ENCODE peak calls at places on chromosomes 1 and 21, in four cellular contexts. Y is transverse colon, W is SJSA1, K is IMR-90. L is an unnamed sample.

GRCh38 chr1:57340361-57341192 is 83.3 kb downstream of the DAB1 start:
- DNase-seq in K (no peak), W (no peak), Y (no peak), L (no peak)

GRCh38 chr1:179296356-179296755 is 2.8 kb downstream of the SOAT1 start:
- DNase-seq in Y (no peak), W (no peak), K (no peak), L (no peak)

GRCh38 chr1:219381396-219381795 is 207.7 kb downstream of the LYPLAL1 start:
- DNase-seq in K (no peak), Y (no peak), W (no peak), L (no peak)

GRCh38 chr21:34073749-34074282 is 438 bp downstream of the MRPS6 start:
- DNase-seq in K (no peak), Y (peak; percentile 52), W (peak; percentile 11), L (no peak)

GRCh38 chr1:198107041-198107440 is 49.8 kb upstream of the NEK7 start:
- DNase-seq in K (peak; percentile 41), W (no peak), Y (no peak), L (peak; percentile 38)

GRCh38 chr21:29349702-29350101 is 51.0 kb downstream of the BACH1 start:
- DNase-seq in K (no peak), W (no peak), Y (no peak), L (no peak)

GRCh38 chr1:33123266-33123665 is 42.3 kb downstream of the AZIN2 start:
- DNase-seq in K (no peak), W (no peak), Y (no peak), L (no peak)

GRCh38 chr1:22447581-22448215 is 4.0 kb upstream of the ZBTB40 start:
- DNase-seq in W (peak; percentile 18), Y (no peak), K (peak; percentile 78), L (peak; percentile 60)

GRCh38 chr1:211468595-211468994 is 23.4 kb downstream of the RD3 start:
- DNase-seq in W (no peak), K (no peak), Y (no peak), L (no peak)

GRCh38 chr21:45920824-45921600 is 60.6 kb upstream of the COL6A1 start:
- DNase-seq in W (no peak), K (peak; percentile 84), Y (no peak), L (no peak)

GRCh38 chr1:81848880-81849500 is 48.3 kb downstream of the ADGRL2 start:
- DNase-seq in W (no peak), Y (no peak), K (no peak), L (no peak)

GRCh38 chr1:83747853-83748482 is 251.0 kb downstream of the TTLL7 start:
- DNase-seq in Y (no peak), W (no peak), K (no peak), L (no peak)

GRCh38 chr21:39788383-39788782 is 43.4 kb downstream of the IGSF5 start:
- DNase-seq in Y (peak; percentile 49), K (peak; percentile 12), W (peak; percentile 60), L (peak; percentile 93)

GRCh38 chr1:13832100-13832499 is 132.1 kb downstream of the PRDM2 start:
- DNase-seq in Y (no peak), W (no peak), K (no peak), L (no peak)

GRCh38 chr21:33021150-33021549 is 4.6 kb upstream of the OLIG2 start:
- DNase-seq in Y (no peak), W (no peak), K (no peak), L (no peak)

GRCh38 chr1:12031039-12031980 is 12.0 kb downstream of the MIIP start:
- DNase-seq in Y (peak; percentile 26), K (peak; percentile 23), W (peak; percentile 17), L (no peak)

GRCh38 chr1:98110674-98111073 is 189.8 kb upstream of the DPYD start:
- DNase-seq in K (peak; percentile 26), W (peak; percentile 21), Y (no peak), L (peak; percentile 29)

GRCh38 chr1:184541537-184542152 is 154.8 kb downstream of the C1orf21 start:
- DNase-seq in K (no peak), Y (no peak), W (no peak), L (no peak)

GRCh38 chr1:8825985-8826481 is 8.6 kb upstream of the RERE start:
- DNase-seq in K (peak; percentile 63), W (peak; percentile 19), Y (no peak), L (no peak)

GRCh38 chr1:108327534-108328462 is 83.9 kb upstream of the NBPF4 start:
- DNase-seq in K (no peak), W (no peak), Y (no peak), L (no peak)

GRCh38 chr1:93908394-93909145 is 660 bp downstream of the GCLM start:
- DNase-seq in Y (peak; percentile 71), K (no peak), W (peak; percentile 43), L (no peak)

GRCh38 chr1:160146107-160146506 is 5.3 kb upstream of the ATP1A4 start:
- DNase-seq in K (no peak), Y (no peak), W (no peak), L (no peak)

GRCh38 chr1:168980180-168980579 is 126.3 kb upstream of the ATP1B1 start:
- DNase-seq in W (no peak), K (no peak), Y (no peak), L (no peak)

GRCh38 chr1:206684003-206684402 is 702 bp upstream of the MAPKAPK2 start:
- DNase-seq in K (no peak), W (no peak), Y (no peak), L (no peak)
- H3K4me3 ChIP-seq in K (peak overlapping the region; percentile 96), W (peak overlapping the region; percentile 75), Y (peak overlapping the region; percentile 76), L (no peak overlapping the region)

DNA sequence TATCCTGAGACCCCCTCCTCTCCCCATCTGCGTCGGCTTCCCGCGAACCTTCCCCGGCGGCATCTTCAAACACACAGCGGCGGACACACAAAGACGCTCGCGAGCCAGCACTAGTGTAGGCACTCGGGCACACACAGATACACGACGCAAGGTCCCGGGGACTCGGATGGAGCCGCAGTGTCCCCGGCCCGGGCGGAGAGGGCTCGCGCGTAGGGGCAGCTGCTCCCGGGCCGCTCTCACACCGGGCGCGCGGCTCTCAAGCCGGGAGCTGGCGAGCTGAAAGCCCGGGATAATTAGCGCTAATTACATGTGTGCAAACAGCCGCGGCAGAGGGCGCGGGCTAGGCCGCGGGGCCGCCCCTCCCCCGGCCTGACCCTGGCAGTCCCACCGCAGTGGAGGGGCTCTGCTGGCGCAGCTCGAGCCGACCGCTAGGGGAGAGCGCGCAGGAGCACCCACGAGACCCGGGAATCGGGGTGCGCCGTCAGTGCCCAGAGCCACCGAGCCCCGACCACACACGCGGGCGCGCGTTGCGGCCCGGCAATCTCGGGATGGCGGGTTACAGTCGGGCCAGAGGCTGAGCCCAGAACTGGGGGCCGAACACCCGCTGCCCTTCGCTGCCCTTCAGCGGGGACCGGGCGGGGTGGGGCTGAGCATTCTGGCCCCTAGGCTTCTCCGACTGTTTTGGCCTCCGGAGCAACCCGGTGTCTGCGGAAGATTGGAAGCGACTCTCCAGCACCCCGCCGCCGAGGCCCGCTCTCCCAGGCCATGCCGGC is 271.6 kb downstream of the FOXD2 start:
- DNase-seq in K (no peak), Y (peak; percentile 50), W (no peak), L (no peak)
- H3K4me3 ChIP-seq in K (peak overlapping the region; percentile 5), Y (peak overlapping the region; percentile 56), W (no peak overlapping the region), L (peak overlapping the region; percentile 18)

GRCh38 chr1:154420172-154420571 is 15.0 kb downstream of the IL6R start:
- DNase-seq in W (peak; percentile 75), K (peak; percentile 91), Y (peak; percentile 78), L (peak; percentile 84)
- H3K4me3 ChIP-seq in W (no peak overlapping the region), K (no peak overlapping the region), Y (peak overlapping the region; percentile 20), L (no peak overlapping the region)

GRCh38 chr1:67256291-67257172 is 51.1 kb upstream of the IL12RB2 start:
- DNase-seq in W (no peak), Y (no peak), K (no peak), L (no peak)
- H3K4me3 ChIP-seq in W (no peak overlapping the region), Y (no peak overlapping the region), K (no peak overlapping the region), L (no peak overlapping the region)

GRCh38 chr1:114691061-114691460 is 4.3 kb downstream of the AMPD1 start:
- DNase-seq in W (no peak), K (no peak), Y (no peak), L (no peak)

GRCh38 chr1:114692947-114693346 is 2.4 kb downstream of the AMPD1 start:
- DNase-seq in W (no peak), Y (no peak), K (no peak), L (no peak)

GRCh38 chr1:114696810-114697209 is 1.5 kb upstream of the AMPD1 start:
- DNase-seq in K (no peak), Y (no peak), W (no peak), L (no peak)

GRCh38 chr1:114695430-114696093 is at the start of gene AMPD1:
- DNase-seq in K (peak; percentile 40), W (no peak), Y (peak; percentile 11), L (no peak)

DNA sequence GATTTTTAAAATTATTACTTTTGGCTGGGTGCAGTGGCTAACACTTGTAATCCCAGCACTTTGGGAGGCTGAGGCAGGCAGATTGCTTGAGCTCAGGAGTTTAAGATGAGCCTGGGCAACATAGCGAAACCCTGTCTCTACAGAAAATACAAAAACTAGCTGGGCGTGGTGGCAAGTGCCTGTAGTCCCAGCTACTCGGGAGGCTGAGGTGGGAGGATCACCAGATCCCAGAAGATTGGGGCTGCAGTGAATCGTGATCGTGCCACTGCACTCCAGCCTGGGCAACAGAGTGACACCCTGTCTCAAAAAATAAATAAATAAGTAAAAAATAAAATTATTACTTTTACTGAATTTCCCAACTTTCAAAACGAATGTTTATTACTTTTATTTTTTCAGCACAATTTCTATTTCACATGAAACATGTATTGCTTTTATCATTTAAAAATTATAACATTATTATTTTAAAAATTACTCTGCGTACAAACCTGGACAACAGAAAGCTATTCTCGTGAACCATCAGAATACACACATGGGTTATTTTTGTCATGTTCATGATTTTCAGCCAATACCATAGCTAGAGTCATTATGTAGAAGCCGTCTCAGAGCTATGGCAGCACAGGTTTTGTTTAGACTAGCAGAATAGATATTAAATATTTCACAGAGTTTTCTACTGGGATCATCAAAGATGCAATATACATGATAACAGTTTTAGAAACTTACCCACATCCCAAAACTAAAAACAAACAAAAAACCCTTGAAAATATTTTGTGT is 621 bp downstream of the AMPD1 start:
- DNase-seq in K (no peak), W (no peak), Y (no peak), L (no peak)
- H3K4me3 ChIP-seq in K (no peak overlapping the region), W (no peak overlapping the region), Y (no peak overlapping the region), L (no peak overlapping the region)

DNA sequence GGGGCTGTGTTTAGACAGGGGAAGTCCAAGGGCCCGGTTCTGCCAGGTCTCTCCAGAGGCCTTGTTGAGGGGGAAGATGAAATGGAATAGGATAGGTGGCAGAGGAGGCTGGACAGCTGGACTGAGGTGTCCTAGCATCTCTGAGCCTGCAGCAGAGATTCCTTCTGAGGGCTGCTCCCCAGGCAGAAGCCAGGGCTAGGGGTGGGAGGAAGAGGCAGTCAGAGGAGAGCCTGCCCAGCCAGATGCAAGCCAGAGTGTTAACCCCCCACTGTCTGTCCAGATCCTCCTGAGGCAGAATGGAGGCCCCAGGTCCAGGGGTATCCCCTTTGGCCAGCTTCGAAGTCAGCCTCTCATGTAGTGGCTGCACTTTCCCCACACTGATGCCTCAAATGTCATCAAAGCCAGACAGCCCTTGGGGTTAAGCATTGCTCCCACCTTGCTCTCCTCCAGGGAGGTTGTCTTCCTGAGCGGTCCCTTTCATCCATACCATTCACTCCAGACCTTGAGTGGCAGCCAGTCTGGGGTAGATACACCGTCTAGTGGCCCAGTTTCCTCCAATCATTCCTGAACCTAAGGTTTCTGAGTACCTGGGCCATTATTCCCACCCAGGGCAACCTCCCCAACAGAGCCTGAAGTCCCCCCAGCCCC is 1.7 kb downstream of the CSF1 start:
- DNase-seq in Y (no peak), K (no peak), W (no peak), L (no peak)
- H3K4me3 ChIP-seq in Y (peak overlapping the region; percentile 63), K (peak overlapping the region; percentile 98), W (peak overlapping the region; percentile 92), L (peak overlapping the region; percentile 73)